ENCODE peak calls at places on chromosomes 2 and 18, in eight cellular contexts. M, J, V, C, G, X, W and K are unnamed samples.
A peak's percentile ranks its signal among the peaks of the same experiment; 100 is the strongest.

GRCh38 chr2:171146633-171147032 is 14.1 kb downstream of the TLK1 start:
- DNase-seq in X (peak; percentile 83), J (no peak), W (no peak), C (no peak), V (no peak), M (no peak), G (peak; percentile 75), K (no peak)

GRCh38 chr2:164015328-164016123 is 279.7 kb upstream of the FIGN start:
- DNase-seq in W (no peak), G (no peak), X (no peak), J (no peak), C (no peak), M (no peak), V (peak; percentile 64), K (no peak)

GRCh38 chr2:217956895-217957457 is 45.8 kb downstream of the TNS1 start:
- DNase-seq in X (no peak), W (no peak), M (no peak), J (no peak), C (no peak), V (no peak), G (no peak), K (no peak)

GRCh38 chr2:221731432-221731831 is 159.3 kb upstream of the EPHA4 start:
- DNase-seq in J (no peak), G (peak; percentile 41), X (no peak), V (no peak), C (no peak), W (no peak), M (no peak), K (no peak)

GRCh38 chr2:85269959-85270358 is 57.8 kb downstream of the TGOLN2 start:
- DNase-seq in C (no peak), V (no peak), J (no peak), W (peak; percentile 23), M (no peak), X (peak; percentile 76), G (no peak), K (no peak)

GRCh38 chr2:40072442-40073232 is 293.6 kb upstream of the THUMPD2 start:
- DNase-seq in G (peak; percentile 22), J (peak; percentile 51), W (no peak), C (no peak), V (no peak), M (no peak), X (no peak), K (no peak)

GRCh38 chr18:22282311-22283235 is 113.2 kb downstream of the GATA6 start:
- DNase-seq in C (no peak), G (peak; percentile 83), V (no peak), M (peak; percentile 63), X (peak; percentile 96), W (no peak), J (no peak), K (no peak)

GRCh38 chr2:58710795-58711279 is 469.7 kb upstream of the FANCL start:
- DNase-seq in V (no peak), J (no peak), W (no peak), G (no peak), C (no peak), M (no peak), X (no peak), K (no peak)

GRCh38 chr2:2808551-2809058 is 477.5 kb upstream of the MYT1L start:
- DNase-seq in J (no peak), C (no peak), M (no peak), G (no peak), V (peak; percentile 21), W (no peak), X (no peak), K (no peak)

GRCh38 chr18:49447810-49448745 is 12.4 kb downstream of the DYM start:
- DNase-seq in M (peak; percentile 67), W (peak; percentile 69), G (peak; percentile 78), J (no peak), C (peak; percentile 66), X (peak; percentile 53), V (no peak), K (peak; percentile 36)

GRCh38 chr18:35950628-35950982 is 21.9 kb upstream of the RMP24 start:
- DNase-seq in J (no peak), M (no peak), C (no peak), X (no peak), G (no peak), V (no peak), W (no peak), K (no peak)

DNA sequence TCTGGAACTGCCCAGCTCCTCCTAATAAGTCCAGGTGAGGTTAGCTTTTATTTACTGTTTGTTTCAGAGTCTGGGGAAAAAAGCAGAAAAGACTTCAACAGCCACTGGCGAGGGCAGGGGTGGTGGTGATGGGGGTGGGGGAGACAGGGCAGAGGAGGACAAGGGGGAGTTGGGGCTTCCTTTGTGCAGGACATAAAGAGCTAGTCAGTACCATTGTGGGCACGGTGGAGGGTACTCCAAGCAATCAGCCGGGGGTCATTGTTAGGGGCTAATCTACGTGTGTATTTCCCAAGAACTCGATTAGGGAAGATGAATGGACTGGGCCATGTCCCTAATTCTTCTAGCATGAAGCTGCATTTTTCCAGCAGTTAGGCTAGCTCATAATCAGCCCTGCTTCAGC is 2.8 kb upstream of the RAX start:
- DNase-seq in G (no peak), W (no peak), C (no peak), X (no peak), M (no peak), J (no peak), V (no peak), K (no peak)
- H3K4me3 ChIP-seq in G (no peak overlapping the region), W (no peak overlapping the region), C (no peak overlapping the region), X (no peak overlapping the region), M (no peak overlapping the region), J (no peak overlapping the region), V (no peak overlapping the region), K (no peak overlapping the region)

GRCh38 chr2:177646791-177647190 is 254.2 kb downstream of the AGPS start:
- DNase-seq in J (no peak), C (no peak), M (no peak), G (no peak), W (no peak), X (no peak), V (no peak), K (no peak)

GRCh38 chr2:177646241-177646640 is 253.7 kb downstream of the AGPS start:
- DNase-seq in X (no peak), W (no peak), G (no peak), V (no peak), J (no peak), C (no peak), M (no peak), K (no peak)

GRCh38 chr2:177641321-177641720 is 248.7 kb downstream of the AGPS start:
- DNase-seq in J (no peak), X (no peak), M (no peak), V (no peak), C (no peak), W (no peak), G (no peak), K (no peak)

GRCh38 chr2:177644838-177645237 is 252.3 kb downstream of the AGPS start:
- DNase-seq in G (no peak), X (no peak), V (no peak), J (no peak), C (no peak), M (no peak), W (no peak), K (no peak)

GRCh38 chr2:177645241-177645640 is 252.7 kb downstream of the AGPS start:
- DNase-seq in J (no peak), X (no peak), W (no peak), C (no peak), V (no peak), G (no peak), M (no peak), K (no peak)
- TF ChIP-seq CTCF in J (no peak), X (no peak), W (no peak), C (no peak), V (no peak), G (no peak), M (no peak), K (no peak)

GRCh38 chr2:218964041-218964771 is 4.7 kb downstream of the CDK5R2 start:
- DNase-seq in M (no peak), J (no peak), C (peak; percentile 59), W (no peak), X (no peak), G (peak; percentile 75), V (no peak), K (no peak)

GRCh38 chr2:218961651-218962570 is 2.4 kb downstream of the CDK5R2 start:
- DNase-seq in M (no peak), V (no peak), W (peak; percentile 59), G (no peak), X (no peak), C (no peak), J (no peak), K (no peak)

GRCh38 chr2:218961229-218961628 is 1.8 kb downstream of the CDK5R2 start:
- DNase-seq in J (no peak), M (no peak), G (no peak), W (no peak), X (no peak), C (no peak), V (no peak), K (no peak)

GRCh38 chr2:218963597-218963996 is 4.1 kb downstream of the CDK5R2 start:
- DNase-seq in G (no peak), V (no peak), X (no peak), M (no peak), J (no peak), W (no peak), C (no peak), K (no peak)

GRCh38 chr2:218962859-218963492 is 3.5 kb downstream of the CDK5R2 start:
- DNase-seq in V (no peak), W (peak; percentile 97), G (peak; percentile 76), J (no peak), X (no peak), M (peak; percentile 64), C (peak; percentile 19), K (no peak)
- H3K4me3 ChIP-seq in V (no peak overlapping the region), W (peak overlapping the region; percentile 34), G (no peak overlapping the region), J (no peak overlapping the region), X (no peak overlapping the region), M (peak overlapping the region; percentile 42), C (peak overlapping the region; percentile 31), K (no peak overlapping the region)

GRCh38 chr2:17149945-17150344 is 368.3 kb downstream of the RAD51AP2 start:
- DNase-seq in C (no peak), G (no peak), W (no peak), X (no peak), V (no peak), M (no peak), J (no peak), K (no peak)

GRCh38 chr2:17146358-17146757 is 371.9 kb downstream of the RAD51AP2 start:
- DNase-seq in C (no peak), M (no peak), J (no peak), G (no peak), X (no peak), V (no peak), W (no peak), K (no peak)

DNA sequence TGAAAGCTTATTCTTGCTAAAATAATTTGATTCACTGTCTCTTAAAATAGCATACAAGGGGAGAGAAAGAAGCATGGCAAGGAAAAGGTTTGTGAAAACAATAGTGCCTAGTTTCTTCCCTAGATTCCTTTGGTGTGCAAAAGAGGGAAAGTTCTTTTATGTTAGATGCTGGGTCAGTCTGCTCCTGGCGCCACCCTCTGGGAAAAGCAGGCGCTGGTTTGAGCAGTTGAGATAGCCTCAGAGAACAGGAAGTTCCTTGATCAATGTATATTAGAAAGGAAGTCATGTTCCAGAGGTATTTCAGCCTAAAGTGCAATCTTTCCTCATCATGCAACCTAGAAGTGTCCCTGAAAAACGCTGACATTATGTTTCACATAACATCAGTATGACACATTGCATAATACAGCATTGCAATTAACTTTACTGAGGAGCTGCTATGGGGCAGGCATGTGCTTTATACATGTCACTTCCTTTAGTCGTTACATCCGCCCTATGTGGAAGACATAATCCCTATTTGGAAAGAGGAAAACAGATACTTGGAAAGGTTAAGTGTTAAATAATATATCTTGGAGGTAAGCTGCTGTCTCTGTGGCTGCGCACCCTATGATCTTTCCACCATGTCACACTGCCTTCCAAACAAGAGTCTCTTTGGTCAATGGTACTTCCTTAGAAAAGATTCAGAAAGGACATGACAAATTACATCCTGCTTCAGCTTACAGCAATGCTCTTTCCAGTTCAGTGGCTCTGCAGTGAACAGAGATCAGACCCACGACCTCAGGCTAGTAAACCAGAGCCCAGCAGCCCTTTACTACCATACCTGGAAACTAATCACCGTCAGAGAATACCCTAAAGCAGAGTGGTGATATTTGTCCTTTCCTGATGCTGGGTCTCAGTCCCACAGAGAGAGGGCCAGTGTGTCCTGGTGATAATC is 369.7 kb downstream of the RAD51AP2 start:
- DNase-seq in V (no peak), W (peak; percentile 55), C (peak; percentile 7), X (no peak), G (peak; percentile 43), M (peak; percentile 8), J (peak; percentile 24), K (no peak)
- TF ChIP-seq CTCF in V (peak; percentile 20), W (peak; percentile 28), C (peak; percentile 47), X (no peak), G (peak; percentile 53), M (no peak), J (peak; percentile 24), K (peak; percentile 73)